ENCODE peak calls at places on chromosomes 12 and 14, in six cellular contexts. One of them, this sample, is unnamed.

GRCh38 chr12:1469063-1469462 is 125.3 kb downstream of the FBXL14 start:
- DNase-seq in caudate nucleus: no peak
- DNase-seq in AML-193: no peak
- DNase-seq in adipocyte: no peak
- DNase-seq in tibial artery: no peak
- DNase-seq in fibroblast of the aortic adventitia: no peak
- DNase-seq in this sample: no peak

GRCh38 chr12:44875954-44876553 is at the start of gene NELL2:
- DNase-seq in fibroblast of the aortic adventitia: peak
- DNase-seq in AML-193: no peak
- DNase-seq in adipocyte: peak
- DNase-seq in tibial artery: peak
- DNase-seq in caudate nucleus: peak
- DNase-seq in this sample: peak

GRCh38 chr12:94150483-94151225 is 2.3 kb downstream of the PLXNC1 start:
- DNase-seq in fibroblast of the aortic adventitia: no peak
- DNase-seq in AML-193: no peak
- DNase-seq in tibial artery: no peak
- DNase-seq in caudate nucleus: peak
- DNase-seq in adipocyte: no peak
- DNase-seq in this sample: no peak

GRCh38 chr12:34398706-34399630 is 376.7 kb downstream of the ALG10 start:
- DNase-seq in fibroblast of the aortic adventitia: no peak
- DNase-seq in adipocyte: no peak
- DNase-seq in caudate nucleus: no peak
- DNase-seq in AML-193: no peak
- DNase-seq in tibial artery: peak
- DNase-seq in this sample: no peak

GRCh38 chr12:946656-947055 is 2.8 kb downstream of the RAD52 start:
- DNase-seq in fibroblast of the aortic adventitia: peak
- DNase-seq in adipocyte: no peak
- DNase-seq in tibial artery: no peak
- DNase-seq in AML-193: no peak
- DNase-seq in caudate nucleus: no peak
- DNase-seq in this sample: peak

GRCh38 chr12:95790025-95790911 is at the start of gene NTN4:
- DNase-seq in caudate nucleus: no peak
- DNase-seq in tibial artery: peak
- DNase-seq in AML-193: no peak
- DNase-seq in fibroblast of the aortic adventitia: peak
- DNase-seq in adipocyte: peak
- DNase-seq in this sample: no peak

GRCh38 chr14:23580948-23581281 is 2.3 kb upstream of the JPH4 start:
- DNase-seq in fibroblast of the aortic adventitia: no peak
- DNase-seq in adipocyte: no peak
- DNase-seq in AML-193: no peak
- DNase-seq in caudate nucleus: no peak
- DNase-seq in tibial artery: no peak
- DNase-seq in this sample: no peak

GRCh38 chr12:31029916-31030562 is 43.6 kb upstream of the DDX11 start:
- DNase-seq in fibroblast of the aortic adventitia: no peak
- DNase-seq in tibial artery: no peak
- DNase-seq in caudate nucleus: no peak
- DNase-seq in AML-193: no peak
- DNase-seq in adipocyte: no peak
- DNase-seq in this sample: no peak

GRCh38 chr14:23008836-23009235 is 1.1 kb downstream of the C14orf93 start:
- DNase-seq in tibial artery: no peak
- DNase-seq in AML-193: no peak
- DNase-seq in fibroblast of the aortic adventitia: peak
- DNase-seq in caudate nucleus: no peak
- DNase-seq in adipocyte: no peak
- DNase-seq in this sample: no peak

GRCh38 chr12:48814313-48815280 is 3.7 kb upstream of the CACNB3 start:
- DNase-seq in adipocyte: peak
- DNase-seq in tibial artery: peak
- DNase-seq in AML-193: peak
- DNase-seq in fibroblast of the aortic adventitia: peak
- DNase-seq in caudate nucleus: peak
- DNase-seq in this sample: peak

GRCh38 chr12:117433878-117434277 is 72.5 kb upstream of the NOS1 start:
- DNase-seq in caudate nucleus: no peak
- DNase-seq in fibroblast of the aortic adventitia: no peak
- DNase-seq in AML-193: no peak
- DNase-seq in adipocyte: no peak
- DNase-seq in tibial artery: no peak
- DNase-seq in this sample: no peak

GRCh38 chr14:54823757-54824549 is 78.7 kb downstream of the GCH1 start:
- DNase-seq in fibroblast of the aortic adventitia: no peak
- DNase-seq in adipocyte: no peak
- DNase-seq in AML-193: no peak
- DNase-seq in tibial artery: no peak
- DNase-seq in caudate nucleus: no peak
- DNase-seq in this sample: no peak

This sample was measured in fibroblast of gingiva.